ENCODE peak calls at places on chromosomes 3 and 15, in eight cellular contexts. One of them, this sample, is unnamed.

GRCh38 chr15:71044006-71044405 is 71.3 kb upstream of the THSD4 start:
- DNase-seq in ovary: no peak
- DNase-seq in stomach: no peak
- DNase-seq in dorsolateral prefrontal cortex: no peak
- DNase-seq in colonic mucosa: no peak
- DNase-seq in fibroblast of the aortic adventitia: peak
- DNase-seq in astrocyte: peak
- DNase-seq in RWPE1: peak
- DNase-seq in this sample: no peak

GRCh38 chr15:40600956-40601355 is 6.9 kb downstream of the KNL1 start:
- DNase-seq in RWPE1: no peak
- DNase-seq in astrocyte: no peak
- DNase-seq in dorsolateral prefrontal cortex: no peak
- DNase-seq in ovary: no peak
- DNase-seq in colonic mucosa: no peak
- DNase-seq in stomach: no peak
- DNase-seq in fibroblast of the aortic adventitia: no peak
- DNase-seq in this sample: no peak

GRCh38 chr3:176416870-176417269 is 780.4 kb downstream of the TBL1XR1 start:
- DNase-seq in colonic mucosa: no peak
- DNase-seq in dorsolateral prefrontal cortex: no peak
- DNase-seq in fibroblast of the aortic adventitia: no peak
- DNase-seq in ovary: no peak
- DNase-seq in RWPE1: no peak
- DNase-seq in astrocyte: no peak
- DNase-seq in stomach: no peak
- DNase-seq in this sample: no peak

GRCh38 chr15:49605588-49605987 is 15.0 kb downstream of the FAM227B start:
- DNase-seq in fibroblast of the aortic adventitia: no peak
- DNase-seq in RWPE1: no peak
- DNase-seq in ovary: no peak
- DNase-seq in dorsolateral prefrontal cortex: no peak
- DNase-seq in colonic mucosa: no peak
- DNase-seq in stomach: no peak
- DNase-seq in astrocyte: no peak
- DNase-seq in this sample: no peak

GRCh38 chr3:35602395-35602936 is 36.9 kb upstream of the ARPP21 start:
- DNase-seq in ovary: no peak
- DNase-seq in RWPE1: no peak
- DNase-seq in fibroblast of the aortic adventitia: no peak
- DNase-seq in colonic mucosa: no peak
- DNase-seq in astrocyte: no peak
- DNase-seq in dorsolateral prefrontal cortex: peak
- DNase-seq in stomach: no peak
- DNase-seq in this sample: no peak

GRCh38 chr3:193796089-193796488 is 203.1 kb downstream of the OPA1 start:
- DNase-seq in fibroblast of the aortic adventitia: no peak
- DNase-seq in astrocyte: no peak
- DNase-seq in colonic mucosa: no peak
- DNase-seq in RWPE1: peak
- DNase-seq in stomach: no peak
- DNase-seq in ovary: no peak
- DNase-seq in dorsolateral prefrontal cortex: no peak
- DNase-seq in this sample: no peak

GRCh38 chr15:89088605-89089315 is 504 bp downstream of the ABHD2 start:
- DNase-seq in fibroblast of the aortic adventitia: no peak
- DNase-seq in colonic mucosa: peak
- DNase-seq in dorsolateral prefrontal cortex: no peak
- DNase-seq in astrocyte: no peak
- DNase-seq in RWPE1: no peak
- DNase-seq in stomach: peak
- DNase-seq in ovary: peak
- DNase-seq in this sample: peak

GRCh38 chr3:48565591-48566400 is 2.2 kb upstream of the UCN2 start:
- DNase-seq in ovary: no peak
- DNase-seq in fibroblast of the aortic adventitia: peak
- DNase-seq in astrocyte: peak
- DNase-seq in colonic mucosa: no peak
- DNase-seq in RWPE1: peak
- DNase-seq in stomach: no peak
- DNase-seq in dorsolateral prefrontal cortex: no peak
- DNase-seq in this sample: no peak

GRCh38 chr15:69825941-69826817 is 271.5 kb downstream of the TLE3 start:
- DNase-seq in colonic mucosa: no peak
- DNase-seq in stomach: no peak
- DNase-seq in dorsolateral prefrontal cortex: no peak
- DNase-seq in RWPE1: no peak
- DNase-seq in ovary: no peak
- DNase-seq in astrocyte: no peak
- DNase-seq in fibroblast of the aortic adventitia: no peak
- DNase-seq in this sample: no peak

GRCh38 chr15:68372291-68372811 is 59.6 kb downstream of the ITGA11 start:
- DNase-seq in astrocyte: peak
- DNase-seq in stomach: no peak
- DNase-seq in ovary: no peak
- DNase-seq in dorsolateral prefrontal cortex: no peak
- DNase-seq in fibroblast of the aortic adventitia: peak
- DNase-seq in RWPE1: peak
- DNase-seq in colonic mucosa: no peak
- DNase-seq in this sample: no peak

GRCh38 chr15:57611119-57611518 is 19.4 kb downstream of the MYZAP start:
- DNase-seq in astrocyte: no peak
- DNase-seq in dorsolateral prefrontal cortex: no peak
- DNase-seq in stomach: peak
- DNase-seq in fibroblast of the aortic adventitia: no peak
- DNase-seq in ovary: no peak
- DNase-seq in colonic mucosa: peak
- DNase-seq in RWPE1: no peak
- DNase-seq in this sample: peak

GRCh38 chr15:57607570-57608000 is 15.9 kb downstream of the MYZAP start:
- DNase-seq in fibroblast of the aortic adventitia: peak
- DNase-seq in astrocyte: peak
- DNase-seq in RWPE1: peak
- DNase-seq in dorsolateral prefrontal cortex: no peak
- DNase-seq in colonic mucosa: peak
- DNase-seq in ovary: no peak
- DNase-seq in stomach: peak
- DNase-seq in this sample: peak

GRCh38 chr15:57610130-57610529 is 18.4 kb downstream of the MYZAP start:
- DNase-seq in dorsolateral prefrontal cortex: no peak
- DNase-seq in astrocyte: peak
- DNase-seq in fibroblast of the aortic adventitia: peak
- DNase-seq in ovary: peak
- DNase-seq in stomach: peak
- DNase-seq in colonic mucosa: peak
- DNase-seq in RWPE1: peak
- DNase-seq in this sample: peak

GRCh38 chr15:57606816-57607215 is 15.1 kb downstream of the MYZAP start:
- DNase-seq in dorsolateral prefrontal cortex: no peak
- DNase-seq in RWPE1: no peak
- DNase-seq in stomach: no peak
- DNase-seq in ovary: no peak
- DNase-seq in fibroblast of the aortic adventitia: no peak
- DNase-seq in astrocyte: no peak
- DNase-seq in colonic mucosa: no peak
- DNase-seq in this sample: no peak

DNA sequence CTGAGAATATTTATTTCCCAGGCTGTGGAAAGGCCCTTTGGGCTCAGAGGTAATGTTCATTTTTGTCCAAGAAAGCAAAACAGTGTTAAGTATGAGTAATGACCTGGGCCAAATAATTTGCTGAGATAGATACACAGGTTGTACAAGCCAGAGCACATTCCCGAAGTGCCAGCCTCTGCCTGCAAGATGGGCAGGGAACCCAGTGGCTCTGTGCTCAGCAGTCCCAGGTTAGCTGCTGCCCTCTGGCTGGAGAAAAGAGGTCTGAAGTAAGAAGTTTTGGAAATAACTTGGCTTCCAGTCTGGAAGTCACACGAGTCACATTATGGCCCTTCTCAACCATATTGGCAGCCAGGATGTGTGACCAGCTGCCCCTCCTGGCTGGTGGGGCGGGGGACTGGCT is 20.2 kb downstream of the MYZAP start:
- DNase-seq in RWPE1: peak
- DNase-seq in stomach: peak
- DNase-seq in colonic mucosa: peak
- DNase-seq in astrocyte: no peak
- DNase-seq in dorsolateral prefrontal cortex: peak
- DNase-seq in ovary: peak
- DNase-seq in fibroblast of the aortic adventitia: peak
- DNase-seq in this sample: no peak
- TF ChIP-seq CTCF in RWPE1: peak
- TF ChIP-seq CTCF in stomach: peak
- TF ChIP-seq CTCF in colonic mucosa: peak
- TF ChIP-seq CTCF in astrocyte: no peak
- TF ChIP-seq CTCF in dorsolateral prefrontal cortex: no peak
- TF ChIP-seq CTCF in ovary: no peak
- TF ChIP-seq CTCF in fibroblast of the aortic adventitia: peak
- TF ChIP-seq CTCF in this sample: no peak

DNA sequence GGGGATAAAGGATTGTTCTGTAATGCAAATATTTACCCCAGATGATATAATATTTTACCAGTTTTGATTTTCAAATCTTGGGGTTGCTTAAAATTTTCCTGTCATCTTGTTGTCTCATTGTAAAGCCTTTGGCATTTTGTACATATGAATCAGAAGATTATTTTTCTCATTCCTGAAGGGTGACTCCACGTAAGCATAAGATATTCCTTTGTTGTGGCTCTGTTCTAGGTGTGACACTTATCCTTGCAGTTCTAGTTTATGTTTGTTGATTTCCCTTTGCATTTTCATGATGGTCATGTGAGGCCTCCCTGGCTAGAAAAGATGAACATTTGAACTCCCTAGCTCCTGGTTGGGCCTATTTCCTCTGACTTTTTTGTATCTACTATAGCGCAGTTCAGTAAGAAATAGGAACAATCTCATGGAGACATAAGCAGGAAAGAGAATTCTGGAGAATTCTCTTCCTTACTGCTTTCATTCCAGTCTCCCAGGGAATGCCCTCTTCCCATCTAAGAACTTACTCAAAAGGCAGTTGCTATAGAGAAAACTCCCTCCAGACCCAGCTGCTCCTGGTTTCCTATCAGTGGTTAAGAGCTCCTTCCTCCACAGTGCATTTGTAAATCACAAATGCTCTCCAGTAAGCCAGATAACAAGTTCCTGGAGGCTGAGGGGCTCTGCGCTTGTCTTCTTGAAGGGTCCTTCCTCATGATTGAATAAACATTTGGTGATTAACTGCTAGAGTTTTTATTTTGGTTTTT is 124.7 kb downstream of the WNT5A start:
- DNase-seq in fibroblast of the aortic adventitia: peak
- DNase-seq in stomach: no peak
- DNase-seq in astrocyte: peak
- DNase-seq in RWPE1: peak
- DNase-seq in dorsolateral prefrontal cortex: no peak
- DNase-seq in ovary: no peak
- DNase-seq in colonic mucosa: no peak
- DNase-seq in this sample: no peak
- TF ChIP-seq CTCF in fibroblast of the aortic adventitia: no peak
- TF ChIP-seq CTCF in stomach: no peak
- TF ChIP-seq CTCF in astrocyte: no peak
- TF ChIP-seq CTCF in RWPE1: no peak
- TF ChIP-seq CTCF in dorsolateral prefrontal cortex: no peak
- TF ChIP-seq CTCF in ovary: no peak
- TF ChIP-seq CTCF in colonic mucosa: no peak
- TF ChIP-seq CTCF in this sample: no peak

GRCh38 chr15:101017041-101017754 is 98.0 kb downstream of the LRRK1 start:
- DNase-seq in ovary: no peak
- DNase-seq in RWPE1: no peak
- DNase-seq in astrocyte: no peak
- DNase-seq in colonic mucosa: peak
- DNase-seq in fibroblast of the aortic adventitia: no peak
- DNase-seq in dorsolateral prefrontal cortex: no peak
- DNase-seq in stomach: no peak
- DNase-seq in this sample: no peak
- TF ChIP-seq CTCF in ovary: no peak
- TF ChIP-seq CTCF in RWPE1: peak
- TF ChIP-seq CTCF in astrocyte: no peak
- TF ChIP-seq CTCF in colonic mucosa: no peak
- TF ChIP-seq CTCF in fibroblast of the aortic adventitia: no peak
- TF ChIP-seq CTCF in dorsolateral prefrontal cortex: no peak
- TF ChIP-seq CTCF in stomach: no peak
- TF ChIP-seq CTCF in this sample: no peak

GRCh38 chr3:9250236-9250635 is 790 bp upstream of the SRGAP3 start:
- DNase-seq in RWPE1: no peak
- DNase-seq in colonic mucosa: no peak
- DNase-seq in stomach: no peak
- DNase-seq in ovary: no peak
- DNase-seq in fibroblast of the aortic adventitia: no peak
- DNase-seq in dorsolateral prefrontal cortex: no peak
- DNase-seq in astrocyte: no peak
- DNase-seq in this sample: no peak
- TF ChIP-seq CTCF in RWPE1: no peak
- TF ChIP-seq CTCF in colonic mucosa: no peak
- TF ChIP-seq CTCF in stomach: no peak
- TF ChIP-seq CTCF in ovary: no peak
- TF ChIP-seq CTCF in fibroblast of the aortic adventitia: peak
- TF ChIP-seq CTCF in dorsolateral prefrontal cortex: peak
- TF ChIP-seq CTCF in astrocyte: no peak
- TF ChIP-seq CTCF in this sample: no peak

DNA sequence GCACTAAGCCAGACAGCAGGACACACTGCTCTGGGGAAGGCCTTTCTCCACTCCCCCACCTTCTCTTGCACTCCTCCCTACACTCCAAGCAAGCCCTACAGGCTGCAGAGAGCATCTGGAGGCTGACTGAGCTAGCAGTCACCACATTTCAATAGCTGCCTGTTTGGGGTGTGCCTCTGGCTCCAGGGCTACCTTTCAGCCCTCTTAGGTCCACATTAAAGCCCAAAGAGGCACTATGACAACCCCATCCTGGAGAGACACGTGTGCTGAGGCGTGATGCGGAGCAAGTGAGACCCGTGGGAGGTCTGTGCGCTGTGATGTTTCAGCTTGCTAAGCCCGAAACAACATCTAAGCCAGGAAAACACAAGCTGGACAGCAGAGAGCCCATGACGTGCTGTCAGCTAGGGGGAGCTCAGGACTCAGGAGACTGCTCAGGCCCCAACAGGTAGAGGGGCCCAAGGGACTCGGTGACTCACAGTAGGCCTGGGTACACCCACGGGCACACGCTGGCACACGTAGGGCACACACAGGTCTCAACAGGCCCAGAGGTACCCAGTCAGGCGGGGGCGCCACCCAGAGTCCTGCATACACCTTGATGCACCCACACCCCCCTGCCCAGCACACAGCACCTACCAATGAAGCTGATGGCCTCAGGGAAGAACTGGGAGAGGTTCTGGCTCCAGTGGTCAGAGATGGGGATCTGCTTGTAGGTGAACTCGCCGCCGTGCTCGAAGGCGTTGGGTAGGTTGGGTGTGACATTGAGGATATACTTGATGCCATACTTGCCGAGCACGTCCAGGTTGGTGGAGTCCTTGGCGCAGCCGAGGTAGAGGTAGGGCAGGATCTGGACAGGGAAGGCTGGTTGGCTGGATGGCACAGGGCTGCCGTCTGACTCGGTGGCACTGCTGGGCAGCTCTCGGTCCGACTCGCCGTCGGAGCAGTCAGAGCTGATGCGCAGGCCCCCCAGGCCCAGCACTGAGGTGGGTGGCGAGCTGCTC is 2.8 kb downstream of the DUSP7 start:
- DNase-seq in astrocyte: no peak
- DNase-seq in fibroblast of the aortic adventitia: peak
- DNase-seq in ovary: peak
- DNase-seq in colonic mucosa: no peak
- DNase-seq in stomach: no peak
- DNase-seq in dorsolateral prefrontal cortex: no peak
- DNase-seq in RWPE1: peak
- DNase-seq in this sample: no peak
- TF ChIP-seq CTCF in astrocyte: no peak
- TF ChIP-seq CTCF in fibroblast of the aortic adventitia: peak
- TF ChIP-seq CTCF in ovary: no peak
- TF ChIP-seq CTCF in colonic mucosa: no peak
- TF ChIP-seq CTCF in stomach: no peak
- TF ChIP-seq CTCF in dorsolateral prefrontal cortex: no peak
- TF ChIP-seq CTCF in RWPE1: peak
- TF ChIP-seq CTCF in this sample: no peak

GRCh38 chr15:62648954-62649353 is 393.6 kb upstream of the TPM1 start:
- DNase-seq in ovary: no peak
- DNase-seq in stomach: no peak
- DNase-seq in colonic mucosa: no peak
- DNase-seq in fibroblast of the aortic adventitia: peak
- DNase-seq in astrocyte: no peak
- DNase-seq in dorsolateral prefrontal cortex: no peak
- DNase-seq in RWPE1: no peak
- DNase-seq in this sample: no peak
- TF ChIP-seq CTCF in ovary: peak
- TF ChIP-seq CTCF in stomach: peak
- TF ChIP-seq CTCF in colonic mucosa: peak
- TF ChIP-seq CTCF in fibroblast of the aortic adventitia: peak
- TF ChIP-seq CTCF in astrocyte: no peak
- TF ChIP-seq CTCF in dorsolateral prefrontal cortex: no peak
- TF ChIP-seq CTCF in RWPE1: no peak
- TF ChIP-seq CTCF in this sample: no peak

This sample was measured in mucosa of descending colon.